ENCODE peak calls at places on chromosomes 3 and 15, in eight cellular contexts. I is prostate gland, D is WERI-Rb-1, Y is H9, M is AG04450, T is left ventricle myocardium inferior, S is AG09319, Q is A549. N is an unnamed sample.

GRCh38 chr15:48176097-48176496 is 2.0 kb downstream of the MYEF2 start:
- DNase-seq in I (no peak), D (no peak), Y (no peak), M (no peak), T (no peak), S (no peak), Q (no peak), N (no peak)

GRCh38 chr3:12658593-12659058 is 5.3 kb downstream of the RAF1 start:
- DNase-seq in I (no peak), D (no peak), Y (no peak), M (no peak), T (no peak), S (peak), Q (no peak), N (no peak)

GRCh38 chr3:98589331-98589870 is 4.0 kb downstream of the CPOX start:
- DNase-seq in I (no peak), D (no peak), Y (no peak), M (no peak), T (no peak), S (no peak), Q (no peak), N (no peak)

GRCh38 chr15:59372352-59373211 is at the start of gene MYO1E:
- DNase-seq in I (peak), D (peak), Y (peak), M (peak), T (peak), S (peak), Q (peak), N (peak)

GRCh38 chr3:72594615-72595215 is 253.5 kb downstream of the SHQ1 start:
- DNase-seq in I (no peak), D (no peak), Y (no peak), M (no peak), T (no peak), S (no peak), Q (no peak), N (no peak)

GRCh38 chr15:62173215-62173614 is 8.1 kb upstream of the C2CD4B start:
- DNase-seq in I (no peak), D (no peak), Y (no peak), M (no peak), T (peak), S (no peak), Q (no peak), N (no peak)

GRCh38 chr15:35690698-35691116 is 144.7 kb upstream of the DPH6 start:
- DNase-seq in I (no peak), D (no peak), Y (no peak), M (no peak), T (no peak), S (no peak), Q (no peak), N (no peak)

GRCh38 chr3:85576091-85576690 is 617.4 kb downstream of the CADM2 start:
- DNase-seq in I (no peak), D (peak), Y (peak), M (peak), T (no peak), S (peak), Q (peak), N (peak)

GRCh38 chr15:37004981-37005735 is 95.2 kb downstream of the MEIS2 start:
- DNase-seq in I (no peak), D (no peak), Y (no peak), M (no peak), T (no peak), S (no peak), Q (no peak), N (no peak)

GRCh38 chr3:9945358-9945757 is 6.8 kb downstream of the PRRT3 start:
- DNase-seq in I (no peak), D (no peak), Y (no peak), M (no peak), T (no peak), S (no peak), Q (no peak), N (no peak)

GRCh38 chr3:105691053-105691452 is 177.8 kb downstream of the CBLB start:
- DNase-seq in I (no peak), D (no peak), Y (no peak), M (no peak), T (no peak), S (no peak), Q (no peak), N (no peak)

GRCh38 chr3:127988770-127989518 is 63.3 kb upstream of the SEC61A1 start:
- DNase-seq in I (no peak), D (no peak), Y (no peak), M (no peak), T (no peak), S (no peak), Q (peak), N (no peak)

GRCh38 chr3:196969001-196969659 is 497 bp upstream of the PIGZ start:
- DNase-seq in I (no peak), D (no peak), Y (no peak), M (no peak), T (peak), S (no peak), Q (no peak), N (peak)

GRCh38 chr15:93720607-93721006 is 510.8 kb upstream of the MCTP2 start:
- DNase-seq in I (no peak), D (no peak), Y (no peak), M (no peak), T (no peak), S (no peak), Q (no peak), N (no peak)

GRCh38 chr3:125123906-125124305 is 68.1 kb upstream of the HEG1 start:
- DNase-seq in I (no peak), D (no peak), Y (no peak), M (no peak), T (no peak), S (no peak), Q (no peak), N (no peak)

GRCh38 chr3:42411429-42411828 is 1.0 kb upstream of the LYZL4 start:
- DNase-seq in I (no peak), D (no peak), Y (no peak), M (no peak), T (no peak), S (no peak), Q (no peak), N (no peak)

GRCh38 chr3:161273589-161274218 is 52.6 kb downstream of the NMD3 start:
- DNase-seq in I (peak), D (no peak), Y (no peak), M (no peak), T (no peak), S (no peak), Q (no peak), N (no peak)

GRCh38 chr3:183117046-183117445 is 17.8 kb upstream of the MCCC1 start:
- DNase-seq in I (no peak), D (no peak), Y (no peak), M (no peak), T (no peak), S (no peak), Q (no peak), N (no peak)

GRCh38 chr3:132064114-132064513 is 29.3 kb upstream of the CPNE4 start:
- DNase-seq in I (no peak), D (no peak), Y (peak), M (no peak), T (no peak), S (no peak), Q (no peak), N (no peak)

GRCh38 chr3:135992072-135992471 is 26.5 kb downstream of the PPP2R3A start:
- DNase-seq in I (no peak), D (no peak), Y (no peak), M (peak), T (no peak), S (peak), Q (no peak), N (no peak)

GRCh38 chr15:78979456-78980320 is 34.8 kb upstream of the CTSH start:
- DNase-seq in I (peak), D (peak), Y (peak), M (peak), T (peak), S (peak), Q (peak), N (no peak)
- TF ChIP-seq CTCF in I (peak), D (peak), Y (peak), M (peak), T (peak), S (peak), Q (peak), N (peak)

DNA sequence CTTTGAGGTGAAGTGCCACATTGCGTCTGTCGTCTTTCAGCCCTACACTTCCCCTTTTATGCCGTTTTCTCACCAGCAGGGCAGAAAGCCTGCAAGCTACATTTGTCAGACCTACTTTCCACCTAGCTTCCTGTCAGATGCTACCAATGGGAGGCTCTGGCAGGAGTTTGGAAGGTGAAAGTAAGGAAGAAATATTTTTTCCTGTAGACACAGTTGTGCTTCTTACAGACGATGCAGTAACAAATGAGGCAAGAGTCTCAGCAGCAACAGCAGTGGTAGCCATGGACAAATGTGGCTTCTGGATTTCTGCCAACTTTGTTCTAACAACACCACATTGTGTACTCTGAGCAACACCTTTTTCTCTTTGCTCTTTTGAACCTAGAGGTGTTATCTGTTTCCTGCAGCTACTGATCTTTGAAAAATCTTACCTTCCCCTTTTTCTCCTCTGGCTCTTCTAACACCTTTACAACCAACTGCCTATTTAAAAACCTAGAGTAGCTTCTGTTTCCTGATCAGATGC is 70.6 kb upstream of the STT3B start:
- DNase-seq in I (no peak), D (no peak), Y (no peak), M (no peak), T (no peak), S (no peak), Q (no peak), N (no peak)
- TF ChIP-seq CTCF in I (no peak), D (no peak), Y (peak), M (no peak), T (no peak), S (no peak), Q (no peak), N (peak)

DNA sequence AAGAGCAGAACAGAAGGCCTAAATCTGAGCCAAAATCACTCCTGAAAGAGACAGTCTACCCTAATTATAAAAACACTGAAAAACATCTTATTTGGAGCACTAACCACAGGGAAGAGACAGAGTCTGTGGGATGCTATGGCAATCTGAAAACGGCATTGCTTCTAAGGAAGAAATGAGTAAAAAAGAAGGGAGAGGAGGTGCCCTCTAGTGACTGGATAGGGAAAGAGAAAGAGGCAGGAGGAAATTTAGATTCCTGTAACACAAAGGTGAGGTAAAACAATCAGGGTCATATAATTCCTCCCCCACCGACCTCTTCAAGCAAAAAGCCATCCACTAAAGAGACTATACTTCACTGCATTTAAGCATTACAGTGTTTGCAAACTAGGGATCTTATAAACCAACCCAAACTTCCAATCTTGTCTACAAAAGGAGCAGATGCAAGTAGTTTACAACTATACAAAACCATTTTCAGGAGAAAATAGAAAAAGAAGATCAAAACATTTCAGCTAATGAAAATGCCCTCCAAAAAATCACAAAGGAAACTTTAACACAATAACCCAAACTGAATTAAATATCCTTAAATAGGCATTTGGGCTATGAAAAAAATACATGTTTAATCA is 32.6 kb downstream of the HACD2 start:
- DNase-seq in I (no peak), D (no peak), Y (no peak), M (no peak), T (no peak), S (no peak), Q (peak), N (no peak)
- TF ChIP-seq CTCF in I (peak), D (peak), Y (peak), M (peak), T (peak), S (peak), Q (peak), N (peak)

DNA sequence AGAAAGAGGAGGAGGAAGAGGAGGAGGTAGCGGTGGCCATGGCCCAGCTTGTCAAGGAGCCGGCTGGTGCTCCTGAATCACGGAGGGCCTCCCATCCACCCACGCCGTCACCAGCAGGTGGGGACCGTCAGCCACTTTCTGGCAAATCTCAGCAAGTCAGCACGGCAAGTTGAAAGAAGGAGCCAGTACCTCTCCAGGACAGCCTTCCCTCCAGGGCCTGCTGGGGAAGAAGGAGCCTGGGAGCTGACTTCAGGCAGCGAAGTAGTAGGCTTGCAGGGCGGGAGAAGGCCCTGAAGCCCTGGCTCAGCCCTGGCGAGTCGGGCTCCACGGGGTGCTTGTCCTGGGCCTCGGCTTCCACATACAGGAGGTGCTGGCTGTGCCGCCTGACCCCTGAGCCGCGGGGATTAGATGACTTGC is 99.2 kb upstream of the TRPM1 start:
- DNase-seq in I (peak), D (peak), Y (peak), M (peak), T (peak), S (no peak), Q (peak), N (peak)
- TF ChIP-seq CTCF in I (peak), D (peak), Y (peak), M (peak), T (peak), S (peak), Q (peak), N (peak)

GRCh38 chr3:107370902-107371301 is 6.3 kb upstream of the CCDC54 start:
- DNase-seq in I (no peak), D (no peak), Y (no peak), M (no peak), T (no peak), S (no peak), Q (peak), N (no peak)
- TF ChIP-seq CTCF in I (no peak), D (no peak), Y (no peak), M (no peak), T (no peak), S (no peak), Q (no peak), N (no peak)

DNA sequence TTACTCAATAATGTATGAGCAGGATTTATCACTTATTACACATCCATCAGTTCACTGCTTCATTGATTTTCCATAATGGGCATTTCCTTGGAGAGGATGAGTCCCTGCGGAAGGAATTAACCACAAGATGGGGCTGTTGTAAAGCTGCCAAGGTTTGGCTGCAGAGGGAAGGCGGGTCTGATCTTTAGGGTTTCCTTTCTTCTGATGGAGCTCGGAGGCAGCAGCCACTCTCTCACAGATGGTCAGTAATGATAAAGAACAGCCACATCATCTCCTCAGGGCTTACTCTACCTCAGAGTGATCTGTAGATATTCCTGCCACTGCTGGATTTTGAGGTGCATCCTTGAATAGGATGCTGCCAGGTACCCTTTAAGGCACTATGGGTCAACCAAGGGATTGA is 115.2 kb downstream of the USP13 start:
- DNase-seq in I (no peak), D (peak), Y (peak), M (peak), T (no peak), S (peak), Q (peak), N (no peak)
- TF ChIP-seq CTCF in I (no peak), D (peak), Y (peak), M (peak), T (peak), S (peak), Q (peak), N (no peak)

GRCh38 chr15:95645791-95646338 is 684.6 kb upstream of the NR2F2 start:
- DNase-seq in I (no peak), D (no peak), Y (no peak), M (no peak), T (no peak), S (no peak), Q (no peak), N (no peak)
- TF ChIP-seq CTCF in I (no peak), D (no peak), Y (no peak), M (no peak), T (no peak), S (no peak), Q (no peak), N (no peak)

GRCh38 chr3:14214764-14215163 is 36.1 kb downstream of the LSM3 start:
- DNase-seq in I (no peak), D (no peak), Y (no peak), M (no peak), T (no peak), S (no peak), Q (no peak), N (no peak)

GRCh38 chr3:14213066-14213774 is 34.6 kb downstream of the LSM3 start:
- DNase-seq in I (no peak), D (no peak), Y (no peak), M (no peak), T (no peak), S (no peak), Q (no peak), N (no peak)

GRCh38 chr3:14218355-14218754 is 39.7 kb downstream of the LSM3 start:
- DNase-seq in I (no peak), D (no peak), Y (no peak), M (no peak), T (no peak), S (no peak), Q (no peak), N (no peak)

GRCh38 chr3:14212032-14212431 is 33.4 kb downstream of the LSM3 start:
- DNase-seq in I (no peak), D (no peak), Y (no peak), M (no peak), T (no peak), S (no peak), Q (no peak), N (no peak)

DNA sequence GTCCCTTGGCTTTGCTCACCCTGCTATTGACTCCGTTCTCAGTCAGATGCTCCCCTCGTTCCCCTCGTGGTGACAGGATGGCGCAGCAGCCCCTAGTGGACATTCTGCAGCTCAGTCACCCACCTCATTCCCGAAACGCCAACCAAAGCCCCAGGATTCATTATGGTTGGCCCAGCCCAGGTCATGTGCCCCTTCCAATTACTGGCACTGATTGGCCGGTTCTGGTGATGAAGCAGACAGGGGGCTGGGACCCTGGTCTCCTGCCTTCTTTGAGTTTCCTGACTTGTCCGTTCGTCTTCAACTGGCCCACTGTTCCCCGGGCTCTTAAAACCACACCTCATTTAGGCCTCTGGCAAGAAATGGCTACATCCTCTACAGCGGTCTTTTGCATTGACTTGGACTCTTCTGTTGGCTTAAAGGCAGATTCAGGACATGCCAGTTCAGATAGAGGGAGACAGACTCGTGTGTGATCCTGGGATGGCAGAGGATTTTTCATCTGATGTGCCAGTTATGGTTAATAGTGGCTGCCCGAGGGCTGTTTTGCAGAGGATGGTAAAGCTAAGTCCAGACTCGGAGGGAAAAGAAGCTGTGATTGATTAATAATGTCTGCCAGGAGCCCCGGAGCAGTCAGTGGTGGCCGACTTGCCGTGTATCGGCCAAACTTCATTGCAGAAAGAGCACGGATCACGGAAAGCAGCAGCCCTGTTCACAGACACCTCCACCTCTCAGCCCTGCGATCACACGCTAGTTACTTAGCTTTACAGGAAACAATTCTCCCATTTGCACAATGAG is 37.8 kb downstream of the LSM3 start:
- DNase-seq in I (no peak), D (peak), Y (peak), M (no peak), T (peak), S (no peak), Q (no peak), N (no peak)
- TF ChIP-seq CTCF in I (no peak), D (peak), Y (peak), M (peak), T (peak), S (no peak), Q (no peak), N (peak)

DNA sequence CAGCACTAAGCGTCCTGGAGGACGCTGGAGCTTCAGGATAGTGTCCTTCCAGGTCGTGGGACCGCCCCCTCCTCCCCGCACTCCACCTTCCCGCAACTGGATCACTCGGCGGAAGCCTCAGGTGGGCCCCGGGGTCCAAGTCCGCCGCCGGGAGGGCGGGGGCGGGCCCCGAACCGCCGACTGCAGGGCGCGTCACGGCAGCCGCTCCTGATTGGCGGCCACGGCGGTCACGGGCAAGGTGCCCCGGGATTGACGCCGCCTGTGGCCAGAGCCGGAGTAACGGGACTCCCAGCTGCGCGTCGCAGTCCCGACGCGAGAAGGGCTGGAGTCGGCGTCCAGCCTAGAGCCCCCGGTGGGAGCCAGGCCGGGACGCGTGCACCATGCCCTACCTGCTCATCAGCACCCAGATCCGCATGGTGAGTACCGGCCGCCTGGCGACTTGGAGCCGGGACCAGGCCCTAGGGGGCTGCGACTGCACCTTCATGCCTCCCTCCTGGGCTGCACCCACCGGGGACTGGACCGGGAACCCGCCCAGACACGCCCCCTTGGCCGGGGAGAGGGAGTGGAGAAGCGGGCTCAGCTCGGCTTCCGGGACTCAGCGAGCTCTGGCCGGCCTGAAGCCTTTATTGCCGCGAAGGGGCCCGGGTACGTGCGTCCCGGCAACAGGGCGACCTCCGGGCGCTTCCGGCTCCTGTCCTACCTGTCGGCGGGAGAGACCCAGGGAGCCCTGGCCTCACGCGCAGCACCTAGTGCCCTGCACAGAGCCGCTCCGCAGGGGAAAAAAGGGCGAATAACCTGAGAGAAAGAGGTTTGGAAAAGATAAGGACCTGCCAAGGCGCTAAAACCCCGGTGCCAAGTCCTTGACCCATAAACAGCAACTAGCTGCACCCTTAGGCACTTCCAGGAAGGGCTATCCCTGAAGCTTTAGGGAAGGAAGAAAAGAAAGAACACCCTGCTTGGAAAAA is at the start of gene GCHFR:
- DNase-seq in I (peak), D (peak), Y (peak), M (no peak), T (peak), S (no peak), Q (peak), N (no peak)
- TF ChIP-seq CTCF in I (peak), D (peak), Y (peak), M (peak), T (peak), S (peak), Q (peak), N (peak)